ENCODE peak calls at places on chromosomes 16 and 17, in four cellular contexts. J is GM23338, V is HCT116, W is GM23248. F is an unnamed sample.

GRCh38 chr17:6496116-6496481 is 51.8 kb downstream of the PIMREG start:
- DNase-seq in J (peak; percentile 91), W (no peak), V (no peak), F (no peak)

GRCh38 chr17:57603541-57603940 is 141.6 kb downstream of the CCDC182 start:
- DNase-seq in W (no peak), J (no peak), V (no peak), F (no peak)

GRCh38 chr16:20897253-20897896 is 2.8 kb downstream of the DCUN1D3 start:
- DNase-seq in J (no peak), W (peak; percentile 80), V (no peak), F (peak; percentile 54)

GRCh38 chr16:31071861-31072260 is 2.2 kb downstream of the ZNF668 start:
- DNase-seq in W (peak; percentile 90), V (no peak), J (no peak), F (peak; percentile 12)

GRCh38 chr17:61724777-61725176 is 133.8 kb upstream of the NACA2 start:
- DNase-seq in V (no peak), W (no peak), J (no peak), F (no peak)

GRCh38 chr17:48181653-48182052 is 74.1 kb downstream of the SNX11 start:
- DNase-seq in J (peak; percentile 78), V (peak; percentile 44), W (peak; percentile 36), F (peak; percentile 21)

GRCh38 chr16:17369441-17369951 is 101.3 kb downstream of the XYLT1 start:
- DNase-seq in V (no peak), J (no peak), W (no peak), F (no peak)

GRCh38 chr16:77288222-77288621 is 89.0 kb downstream of the SYCE1L start:
- DNase-seq in V (no peak), J (no peak), W (peak; percentile 97), F (peak; percentile 35)

GRCh38 chr16:79740153-79740720 is 139.7 kb upstream of the MAF start:
- DNase-seq in W (no peak), V (no peak), J (no peak), F (peak; percentile 55)

GRCh38 chr17:69524854-69525253 is 110.4 kb downstream of the MAP2K6 start:
- DNase-seq in W (no peak), J (no peak), V (no peak), F (no peak)

GRCh38 chr16:50152386-50152806 is 710 bp upstream of the TENT4B start:
- DNase-seq in W (peak; percentile 67), J (no peak), V (no peak), F (peak; percentile 49)

GRCh38 chr16:84281077-84281476 is 13.6 kb upstream of the WFDC1 start:
- DNase-seq in J (peak; percentile 72), V (peak; percentile 78), W (no peak), F (no peak)
- TF ChIP-seq EZH2phosphoT487 in J (no peak), V (no peak), W (no peak), F (no peak)

GRCh38 chr17:49972486-49973270 is 3.7 kb downstream of the DLX4 start:
- DNase-seq in W (peak; percentile 39), J (peak; percentile 67), V (no peak), F (no peak)
- TF ChIP-seq EZH2 in W (no peak), J (peak; percentile 97), V (no peak), F (peak; percentile 82)

DNA sequence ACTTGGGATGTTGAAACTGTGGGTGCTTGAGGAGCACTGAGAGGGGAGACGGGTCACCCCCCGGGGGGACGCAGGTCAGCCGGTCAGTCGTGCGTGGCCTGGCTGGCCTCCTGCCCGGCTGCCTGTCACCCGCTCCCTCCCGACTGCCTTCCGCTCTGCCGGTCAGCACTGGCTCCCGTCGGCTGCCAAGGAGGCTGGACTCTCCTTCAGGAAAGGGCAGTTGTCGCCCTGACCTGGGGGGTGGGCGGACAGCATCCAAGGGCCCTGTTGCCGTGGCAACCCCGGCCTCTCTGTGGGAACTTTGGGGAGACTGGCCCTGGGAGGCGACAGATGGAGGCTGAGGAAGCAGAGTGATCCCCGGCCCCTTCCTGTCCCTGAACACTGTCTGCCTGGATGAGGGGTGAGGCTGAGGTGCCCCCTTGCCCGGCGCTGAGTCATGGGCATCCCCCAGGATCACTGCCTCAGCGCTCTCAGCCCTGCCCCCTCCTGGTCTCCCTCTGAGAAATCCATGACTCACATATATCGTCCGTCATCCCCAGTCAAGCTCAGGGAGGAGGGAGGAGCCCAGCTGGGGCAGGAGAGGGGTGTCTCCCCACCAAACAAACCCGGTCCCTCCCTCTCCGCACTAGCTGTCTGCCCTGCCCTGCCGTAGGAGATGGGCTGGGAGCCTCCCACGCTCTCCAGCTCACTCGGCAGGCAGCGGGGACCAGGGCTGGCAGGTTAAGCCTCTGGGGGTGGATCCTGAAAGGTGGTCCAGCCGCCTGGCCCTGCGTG is at the start of gene ADGRG1:
- DNase-seq in J (peak; percentile 77), W (peak; percentile 98), V (peak; percentile 71), F (peak; percentile 94)
- H3K4me3 ChIP-seq in J (peak within 1 kb of the TSS; percentile 41), W (peak within 1 kb of the TSS; percentile 49), V (peak within 1 kb of the TSS; percentile 26), F (no peak within 1 kb of the TSS)

DNA sequence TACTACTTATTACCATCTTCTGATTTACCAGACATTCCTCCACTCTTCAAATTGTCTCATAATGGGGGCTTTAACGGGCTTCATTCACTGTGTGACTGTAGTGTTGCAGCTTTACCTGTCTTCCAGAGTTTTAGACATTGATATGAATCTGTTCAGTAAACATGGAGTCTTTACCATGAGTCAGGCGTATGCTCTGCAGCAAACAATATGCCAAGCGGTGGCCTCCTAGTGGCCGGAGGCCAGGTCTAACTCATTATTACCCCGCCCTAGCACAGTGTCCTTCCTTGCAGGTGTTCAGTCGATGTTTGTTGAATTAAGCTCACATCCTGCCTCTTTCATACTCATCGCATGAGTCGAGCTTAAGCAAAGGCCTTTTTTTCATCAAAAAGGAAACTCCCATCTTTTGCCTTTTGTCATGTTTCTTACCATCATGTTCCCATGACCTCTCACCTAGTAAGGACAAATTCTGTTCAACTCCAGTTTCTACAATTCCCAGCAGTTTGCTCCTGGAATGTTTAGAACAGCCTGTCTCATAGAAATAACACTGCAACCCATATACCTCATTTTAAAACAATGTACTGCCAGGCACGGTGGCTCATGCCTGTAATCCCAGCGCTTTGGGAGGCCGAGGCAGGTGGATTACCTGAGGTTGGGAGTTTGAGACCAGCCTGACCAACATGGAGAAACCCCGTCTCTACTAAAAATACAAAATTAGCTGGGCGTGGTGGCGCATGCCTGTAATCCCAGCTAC is 39.4 kb downstream of the TUBD1 start:
- DNase-seq in W (peak; percentile 71), V (no peak), J (peak; percentile 94), F (peak; percentile 84)
- TF ChIP-seq EZH2phosphoT487 in W (no peak), V (no peak), J (no peak), F (no peak)

GRCh38 chr17:79282294-79282693 is 207.7 kb downstream of the ENGASE start:
- DNase-seq in J (no peak), W (no peak), V (no peak), F (no peak)
- TF ChIP-seq EZH2 in J (no peak), W (no peak), V (no peak), F (no peak)

GRCh38 chr17:8060274-8060673 is 21.4 kb downstream of the ALOX15B start:
- DNase-seq in W (peak; percentile 84), V (peak; percentile 75), J (peak; percentile 91), F (peak; percentile 87)

GRCh38 chr17:8063761-8064589 is 23.5 kb downstream of the ALOX12B start:
- DNase-seq in V (no peak), J (peak; percentile 59), W (no peak), F (no peak)

GRCh38 chr17:8062435-8062806 is 23.6 kb downstream of the ALOX15B start:
- DNase-seq in V (no peak), W (peak; percentile 28), J (no peak), F (no peak)

GRCh38 chr17:8064590-8065019 is 22.9 kb downstream of the ALOX12B start:
- DNase-seq in W (no peak), J (no peak), V (no peak), F (no peak)

GRCh38 chr17:8062807-8063483 is 24.1 kb downstream of the ALOX15B start:
- DNase-seq in V (no peak), W (no peak), J (no peak), F (no peak)
- H3K4me3 ChIP-seq in V (no peak overlapping the region), W (no peak overlapping the region), J (peak overlapping the region; percentile 52), F (peak overlapping the region; percentile 6)

DNA sequence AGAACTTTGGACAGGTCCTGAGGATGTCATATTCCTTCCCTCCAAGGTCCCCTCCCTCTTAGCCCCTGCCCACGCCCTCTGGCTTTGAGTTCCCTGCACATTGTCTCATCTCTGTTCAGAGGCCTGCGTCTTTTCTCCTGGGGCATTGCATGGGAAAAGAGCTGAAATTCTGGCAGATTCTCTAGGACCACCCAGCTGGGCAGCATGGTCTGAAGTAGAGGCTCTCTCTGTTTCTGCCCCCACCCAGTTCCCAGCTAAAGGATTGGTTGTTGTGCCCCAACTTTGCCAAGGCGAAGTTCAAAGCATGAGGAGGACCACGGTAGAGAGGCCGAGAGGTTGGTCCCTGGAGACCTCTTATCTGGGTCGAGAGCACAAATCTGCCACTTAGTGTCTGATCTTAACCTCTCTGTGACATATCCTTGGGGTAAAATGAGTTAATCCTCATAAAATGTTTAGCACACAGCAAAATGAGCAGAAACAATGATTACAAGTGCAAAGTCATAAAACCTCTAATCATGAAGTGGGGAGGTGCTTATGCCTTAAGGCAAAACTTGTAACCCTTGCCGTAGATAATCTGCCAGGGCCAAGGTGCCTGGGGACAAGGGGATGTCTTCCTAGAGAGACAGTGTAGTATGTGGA is 2.4 kb downstream of the ABAT start:
- DNase-seq in W (peak; percentile 7), V (no peak), J (no peak), F (no peak)
- TF ChIP-seq EZH2phosphoT487 in W (no peak), V (no peak), J (no peak), F (no peak)

DNA sequence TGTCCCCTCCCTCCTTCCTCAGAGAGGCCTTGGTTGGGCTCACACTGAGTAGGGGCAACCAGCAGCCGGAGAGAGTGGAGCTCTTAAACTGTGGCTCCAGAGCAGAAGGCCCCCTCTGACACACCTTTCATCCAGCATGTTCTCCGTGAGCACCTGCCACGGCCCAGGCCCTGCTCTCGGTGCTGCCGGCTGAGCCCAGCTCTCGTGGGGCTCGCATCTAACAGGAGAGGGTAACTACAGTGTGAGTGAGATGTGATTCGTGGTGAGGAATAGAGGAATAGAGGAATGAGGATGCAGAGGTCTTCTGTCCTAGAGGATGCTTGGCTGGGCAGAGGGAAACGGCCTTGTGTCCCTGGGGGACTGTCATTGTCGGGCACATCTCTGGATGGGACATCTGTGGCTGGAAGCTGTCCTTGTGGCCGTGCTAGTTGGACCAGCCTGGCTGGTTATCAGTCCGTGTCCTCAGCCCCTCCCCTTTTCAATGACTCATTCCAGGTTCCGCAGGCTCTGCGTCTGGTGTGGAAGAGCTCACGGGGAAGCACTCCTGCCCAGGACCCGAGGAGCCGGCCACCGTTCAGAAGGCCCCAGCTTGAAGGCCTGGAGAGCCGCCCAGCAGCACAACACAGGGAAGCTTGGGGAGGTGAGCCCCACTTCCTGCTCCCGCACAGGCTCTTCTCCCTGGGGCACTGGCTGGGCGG is 11.9 kb upstream of the DNASE1 start:
- DNase-seq in V (peak; percentile 28), W (no peak), J (no peak), F (peak; percentile 88)
- TF ChIP-seq EZH2 in V (no peak), W (no peak), J (no peak), F (no peak)

F was measured in hepatocyte.